ENCODE peak calls at places on chromosomes 7 and 10, in six cellular contexts. R, I, C, T, N and Z are unnamed samples.

GRCh38 chr10:52424343-52424742 is 110.3 kb downstream of the DKK1 start:
- DNase-seq in N (no peak), T (no peak), C (no peak), I (no peak), R (peak), Z (no peak)

GRCh38 chr10:5094265-5095205 is at the start of gene AKR1C3:
- DNase-seq in N (no peak), I (peak), C (peak), T (no peak), R (peak), Z (no peak)

GRCh38 chr7:134660242-134660785 is 13.7 kb downstream of the BPGM start:
- DNase-seq in I (peak), N (no peak), R (peak), T (no peak), C (no peak), Z (no peak)

GRCh38 chr7:1543826-1544177 is 12.2 kb downstream of the TMEM184A start:
- DNase-seq in I (no peak), R (no peak), T (no peak), C (no peak), N (no peak), Z (no peak)

GRCh38 chr10:92290076-92290836 is 622 bp downstream of the CPEB3 start:
- DNase-seq in T (peak), N (peak), C (peak), R (peak), I (peak), Z (no peak)

GRCh38 chr7:150937848-150938561 is 40.1 kb downstream of the KCNH2 start:
- DNase-seq in T (peak), C (no peak), R (peak), N (no peak), I (no peak), Z (peak)

GRCh38 chr10:73096041-73096451 is 620 bp downstream of the P4HA1 start:
- DNase-seq in C (no peak), I (peak), T (peak), R (peak), N (peak), Z (peak)

GRCh38 chr7:8217200-8218068 is 44.5 kb downstream of the ICA1 start:
- DNase-seq in R (peak), I (peak), C (peak), T (no peak), N (peak), Z (no peak)

GRCh38 chr7:139829654-139830130 is 628 bp downstream of the TBXAS1 start:
- DNase-seq in T (no peak), I (no peak), N (no peak), C (no peak), R (peak), Z (no peak)

GRCh38 chr7:98816925-98817710 is 52.7 kb downstream of the TMEM130 start:
- DNase-seq in R (no peak), N (no peak), T (no peak), C (no peak), I (no peak), Z (no peak)

GRCh38 chr7:31249671-31250070 is 90.9 kb downstream of the NEUROD6 start:
- DNase-seq in I (no peak), C (no peak), R (no peak), N (no peak), T (no peak), Z (no peak)

GRCh38 chr7:44223362-44224114 is 22.8 kb downstream of the YKT6 start:
- DNase-seq in N (no peak), T (no peak), R (no peak), I (peak), C (no peak), Z (no peak)

GRCh38 chr7:33904680-33905388 is 505 bp upstream of the BMPER start:
- DNase-seq in I (no peak), T (no peak), C (no peak), N (no peak), R (peak), Z (no peak)

GRCh38 chr10:63522129-63522687 is 1.0 kb downstream of the REEP3 start:
- DNase-seq in T (no peak), N (no peak), C (no peak), I (peak), R (peak), Z (no peak)

GRCh38 chr7:69635572-69636190 is 37.4 kb downstream of the AUTS2 start:
- DNase-seq in R (no peak), T (no peak), I (no peak), N (no peak), C (no peak), Z (no peak)

GRCh38 chr10:77500754-77501151 is 136.9 kb downstream of the KCNMA1 start:
- DNase-seq in R (peak), T (no peak), C (no peak), I (no peak), N (no peak), Z (no peak)

GRCh38 chr10:23452010-23452655 is 13.3 kb downstream of the OTUD1 start:
- DNase-seq in R (no peak), C (no peak), T (no peak), I (no peak), N (no peak), Z (no peak)
- H3K4me3 ChIP-seq in R (no peak), C (no peak), T (no peak), I (no peak), N (no peak), Z (no peak)

GRCh38 chr10:24133839-24134238 is 75.1 kb upstream of the KIAA1217 start:
- DNase-seq in C (no peak), R (no peak), T (no peak), I (no peak), N (no peak), Z (no peak)
- TF ChIP-seq POLR2A in C (no peak), R (no peak), T (no peak), I (no peak), N (no peak), Z (no peak)

DNA sequence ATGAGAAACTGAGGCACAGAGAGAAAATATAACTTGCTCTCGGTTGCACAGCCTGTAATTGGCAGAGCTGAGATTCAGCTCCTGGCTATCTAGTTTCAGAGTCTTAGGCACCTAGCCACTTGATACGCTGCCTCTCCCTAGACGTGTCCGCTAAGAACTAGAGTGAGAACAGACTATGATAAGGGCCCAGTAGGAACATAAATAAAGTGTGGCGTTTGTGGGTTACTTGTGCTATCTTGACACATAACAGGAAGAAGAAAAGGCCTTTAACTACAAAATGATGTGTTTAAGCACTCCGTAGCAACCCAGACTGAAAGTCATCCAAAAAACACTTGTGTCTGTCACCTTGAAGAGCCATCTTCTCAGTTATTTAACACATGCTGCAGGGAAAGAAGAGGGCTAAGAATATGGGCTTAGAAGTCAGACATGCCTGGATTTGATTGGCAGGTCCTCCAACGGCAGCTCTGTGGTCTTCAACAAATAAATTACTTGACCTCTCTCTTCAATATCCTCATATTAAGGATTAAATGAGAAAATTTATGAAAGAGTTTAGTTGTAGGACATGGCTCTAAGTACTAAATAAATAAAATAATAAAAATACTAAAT is 96.2 kb downstream of the SGMS1 start:
- DNase-seq in I (no peak), T (no peak), N (no peak), C (no peak), R (no peak), Z (no peak)
- H3K4me3 ChIP-seq in I (no peak), T (no peak), N (no peak), C (no peak), R (no peak), Z (no peak)

DNA sequence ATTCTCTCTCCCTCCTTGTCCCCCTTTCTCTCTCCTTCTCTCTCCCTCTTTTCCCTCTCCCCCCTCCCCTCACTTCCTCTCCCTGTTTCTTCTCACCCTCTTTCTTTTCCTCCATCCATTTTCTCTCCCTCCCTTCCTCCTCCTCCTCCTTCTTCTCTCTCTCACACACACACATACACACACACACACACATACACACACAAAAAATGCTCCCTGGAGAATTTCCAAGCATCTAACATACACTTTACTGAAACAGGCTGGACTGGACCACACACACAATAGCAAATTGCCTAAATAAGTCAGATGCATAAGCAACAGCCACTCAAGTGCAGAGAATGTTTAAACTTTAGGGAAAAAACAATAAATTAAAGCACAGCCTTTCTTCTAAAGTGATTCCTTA is 267.7 kb downstream of the FGFR2 start:
- DNase-seq in I (no peak), C (no peak), R (no peak), N (no peak), T (no peak), Z (no peak)
- TF ChIP-seq POLR2A in I (no peak), C (no peak), R (no peak), N (no peak), T (no peak), Z (no peak)